ENCODE peak calls at places on chromosomes 3 and 15, in seven cellular contexts. One of them, this sample, is unnamed.
A peak's percentile ranks its signal among the peaks of the same experiment; 100 is the strongest.

GRCh38 chr15:87267798-87268197 is 988.7 kb downstream of the NTRK3 start:
- DNase-seq in T-helper 1 cell: no peak
- DNase-seq in LHCN-M2: peak; percentile 92
- DNase-seq in hippocampal formation: no peak
- DNase-seq in stimulated activated CD4-positive, alpha-beta T cell treated with anti-CD3 and anti-CD28 coated beads, TNF-alpha, amount 100 ng/mL, for 4 hours: no peak
- DNase-seq in brain pericyte: no peak
- DNase-seq in hepatic stellate cell: no peak
- DNase-seq in this sample: no peak

GRCh38 chr3:38834110-38834509 is 18.1 kb upstream of the SCN10A start:
- DNase-seq in T-helper 1 cell: no peak
- DNase-seq in LHCN-M2: peak; percentile 75
- DNase-seq in hippocampal formation: no peak
- DNase-seq in stimulated activated CD4-positive, alpha-beta T cell treated with anti-CD3 and anti-CD28 coated beads, TNF-alpha, amount 100 ng/mL, for 4 hours: no peak
- DNase-seq in brain pericyte: peak; percentile 80
- DNase-seq in hepatic stellate cell: peak; percentile 66
- DNase-seq in this sample: no peak

GRCh38 chr3:165883866-165884478 is 46.7 kb upstream of the BCHE start:
- DNase-seq in T-helper 1 cell: no peak
- DNase-seq in LHCN-M2: no peak
- DNase-seq in hippocampal formation: no peak
- DNase-seq in stimulated activated CD4-positive, alpha-beta T cell treated with anti-CD3 and anti-CD28 coated beads, TNF-alpha, amount 100 ng/mL, for 4 hours: no peak
- DNase-seq in brain pericyte: no peak
- DNase-seq in hepatic stellate cell: no peak
- DNase-seq in this sample: no peak

GRCh38 chr3:46097691-46098241 is 70.5 kb upstream of the XCR1 start:
- DNase-seq in T-helper 1 cell: no peak
- DNase-seq in LHCN-M2: peak; percentile 89
- DNase-seq in hippocampal formation: no peak
- DNase-seq in stimulated activated CD4-positive, alpha-beta T cell treated with anti-CD3 and anti-CD28 coated beads, TNF-alpha, amount 100 ng/mL, for 4 hours: no peak
- DNase-seq in brain pericyte: no peak
- DNase-seq in hepatic stellate cell: peak; percentile 10
- DNase-seq in this sample: no peak

GRCh38 chr15:48896775-48897143 is 18.8 kb downstream of the EID1 start:
- DNase-seq in T-helper 1 cell: no peak
- DNase-seq in LHCN-M2: no peak
- DNase-seq in hippocampal formation: no peak
- DNase-seq in stimulated activated CD4-positive, alpha-beta T cell treated with anti-CD3 and anti-CD28 coated beads, TNF-alpha, amount 100 ng/mL, for 4 hours: no peak
- DNase-seq in brain pericyte: no peak
- DNase-seq in hepatic stellate cell: no peak
- DNase-seq in this sample: no peak

GRCh38 chr15:94882071-94882712 is 650.8 kb downstream of the MCTP2 start:
- DNase-seq in T-helper 1 cell: no peak
- DNase-seq in LHCN-M2: no peak
- DNase-seq in hippocampal formation: no peak
- DNase-seq in stimulated activated CD4-positive, alpha-beta T cell treated with anti-CD3 and anti-CD28 coated beads, TNF-alpha, amount 100 ng/mL, for 4 hours: no peak
- DNase-seq in brain pericyte: no peak
- DNase-seq in hepatic stellate cell: no peak
- DNase-seq in this sample: no peak

GRCh38 chr15:59232476-59232875 is 25.8 kb downstream of the LDHAL6B start:
- DNase-seq in T-helper 1 cell: no peak
- DNase-seq in LHCN-M2: peak; percentile 85
- DNase-seq in hippocampal formation: no peak
- DNase-seq in stimulated activated CD4-positive, alpha-beta T cell treated with anti-CD3 and anti-CD28 coated beads, TNF-alpha, amount 100 ng/mL, for 4 hours: no peak
- DNase-seq in brain pericyte: peak; percentile 38
- DNase-seq in hepatic stellate cell: peak; percentile 80
- DNase-seq in this sample: no peak

GRCh38 chr3:88117683-88118082 is 32.1 kb upstream of the C3orf38 start:
- DNase-seq in T-helper 1 cell: no peak
- DNase-seq in LHCN-M2: no peak
- DNase-seq in hippocampal formation: no peak
- DNase-seq in stimulated activated CD4-positive, alpha-beta T cell treated with anti-CD3 and anti-CD28 coated beads, TNF-alpha, amount 100 ng/mL, for 4 hours: no peak
- DNase-seq in brain pericyte: no peak
- DNase-seq in hepatic stellate cell: no peak
- DNase-seq in this sample: no peak

GRCh38 chr3:170670504-170670903 is 84.6 kb upstream of the SLC7A14 start:
- DNase-seq in T-helper 1 cell: no peak
- DNase-seq in LHCN-M2: no peak
- DNase-seq in hippocampal formation: no peak
- DNase-seq in stimulated activated CD4-positive, alpha-beta T cell treated with anti-CD3 and anti-CD28 coated beads, TNF-alpha, amount 100 ng/mL, for 4 hours: no peak
- DNase-seq in brain pericyte: no peak
- DNase-seq in hepatic stellate cell: no peak
- DNase-seq in this sample: no peak

GRCh38 chr3:67655364-67656121 is 1.1 kb upstream of the SUCLG2 start:
- DNase-seq in T-helper 1 cell: peak; percentile 56
- DNase-seq in LHCN-M2: no peak
- DNase-seq in hippocampal formation: peak; percentile 8
- DNase-seq in stimulated activated CD4-positive, alpha-beta T cell treated with anti-CD3 and anti-CD28 coated beads, TNF-alpha, amount 100 ng/mL, for 4 hours: no peak
- DNase-seq in brain pericyte: no peak
- DNase-seq in hepatic stellate cell: no peak
- DNase-seq in this sample: peak; percentile 72

GRCh38 chr3:168085491-168086119 is 10.1 kb downstream of the GOLIM4 start:
- DNase-seq in T-helper 1 cell: no peak
- DNase-seq in LHCN-M2: no peak
- DNase-seq in hippocampal formation: no peak
- DNase-seq in stimulated activated CD4-positive, alpha-beta T cell treated with anti-CD3 and anti-CD28 coated beads, TNF-alpha, amount 100 ng/mL, for 4 hours: no peak
- DNase-seq in brain pericyte: no peak
- DNase-seq in hepatic stellate cell: no peak
- DNase-seq in this sample: no peak

GRCh38 chr15:33654859-33655258 is 313.4 kb upstream of the CHRM5 start:
- DNase-seq in T-helper 1 cell: no peak
- DNase-seq in LHCN-M2: peak; percentile 12
- DNase-seq in hippocampal formation: no peak
- DNase-seq in stimulated activated CD4-positive, alpha-beta T cell treated with anti-CD3 and anti-CD28 coated beads, TNF-alpha, amount 100 ng/mL, for 4 hours: no peak
- DNase-seq in brain pericyte: no peak
- DNase-seq in hepatic stellate cell: no peak
- DNase-seq in this sample: no peak

GRCh38 chr3:105406268-105406667 is 39.6 kb downstream of the ALCAM start:
- DNase-seq in T-helper 1 cell: no peak
- DNase-seq in LHCN-M2: no peak
- DNase-seq in hippocampal formation: no peak
- DNase-seq in stimulated activated CD4-positive, alpha-beta T cell treated with anti-CD3 and anti-CD28 coated beads, TNF-alpha, amount 100 ng/mL, for 4 hours: no peak
- DNase-seq in brain pericyte: no peak
- DNase-seq in hepatic stellate cell: no peak
- DNase-seq in this sample: no peak

GRCh38 chr3:187744169-187745151 is 808 bp downstream of the BCL6 start:
- DNase-seq in T-helper 1 cell: peak; percentile 51
- DNase-seq in LHCN-M2: peak; percentile 42
- DNase-seq in hippocampal formation: peak; percentile 53
- DNase-seq in stimulated activated CD4-positive, alpha-beta T cell treated with anti-CD3 and anti-CD28 coated beads, TNF-alpha, amount 100 ng/mL, for 4 hours: peak; percentile 25
- DNase-seq in brain pericyte: no peak
- DNase-seq in hepatic stellate cell: peak; percentile 45
- DNase-seq in this sample: peak; percentile 54

GRCh38 chr3:32816439-32817194 is 1.2 kb upstream of the TRIM71 start:
- DNase-seq in T-helper 1 cell: no peak
- DNase-seq in LHCN-M2: peak; percentile 7
- DNase-seq in hippocampal formation: no peak
- DNase-seq in stimulated activated CD4-positive, alpha-beta T cell treated with anti-CD3 and anti-CD28 coated beads, TNF-alpha, amount 100 ng/mL, for 4 hours: peak; percentile 9
- DNase-seq in brain pericyte: no peak
- DNase-seq in hepatic stellate cell: no peak
- DNase-seq in this sample: no peak